ENCODE peak calls at places on chromosomes 4 and X, in six cellular contexts. One of them, this sample, is unnamed.

GRCh38 chr4:78779280-78779679 is 3.1 kb downstream of the BMP2K start:
- DNase-seq in SK-N-SH: no peak
- DNase-seq in HCT116: no peak
- DNase-seq in GM23338: no peak
- DNase-seq in neural progenitor cell: no peak
- DNase-seq in GM23248: peak
- DNase-seq in this sample: no peak

GRCh38 chrX:10685923-10686595 is 65.7 kb upstream of the MID1 start:
- DNase-seq in SK-N-SH: no peak
- DNase-seq in GM23338: no peak
- DNase-seq in GM23248: peak
- DNase-seq in HCT116: no peak
- DNase-seq in neural progenitor cell: no peak
- DNase-seq in this sample: no peak

GRCh38 chrX:36721990-36722389 is 286.2 kb upstream of the FAM47C start:
- DNase-seq in HCT116: no peak
- DNase-seq in GM23338: no peak
- DNase-seq in SK-N-SH: no peak
- DNase-seq in neural progenitor cell: no peak
- DNase-seq in GM23248: no peak
- DNase-seq in this sample: no peak

GRCh38 chrX:72306851-72307645 is 1.3 kb upstream of the CITED1 start:
- DNase-seq in GM23248: peak
- DNase-seq in HCT116: peak
- DNase-seq in neural progenitor cell: peak
- DNase-seq in GM23338: peak
- DNase-seq in SK-N-SH: peak
- DNase-seq in this sample: peak

GRCh38 chr4:172515266-172515879 is 653.2 kb upstream of the GALNT7 start:
- DNase-seq in SK-N-SH: no peak
- DNase-seq in neural progenitor cell: peak
- DNase-seq in HCT116: no peak
- DNase-seq in GM23248: no peak
- DNase-seq in GM23338: peak
- DNase-seq in this sample: peak

GRCh38 chr4:53055274-53055673 is 193.2 kb downstream of the RASL11B start:
- DNase-seq in GM23248: peak
- DNase-seq in SK-N-SH: peak
- DNase-seq in HCT116: no peak
- DNase-seq in GM23338: no peak
- DNase-seq in neural progenitor cell: no peak
- DNase-seq in this sample: peak

GRCh38 chrX:113804293-113804692 is 779.6 kb upstream of the HTR2C start:
- DNase-seq in neural progenitor cell: no peak
- DNase-seq in GM23248: no peak
- DNase-seq in GM23338: peak
- DNase-seq in HCT116: no peak
- DNase-seq in SK-N-SH: no peak
- DNase-seq in this sample: no peak

GRCh38 chrX:69959712-69960111 is 90.0 kb downstream of the AWAT2 start:
- DNase-seq in GM23248: no peak
- DNase-seq in GM23338: peak
- DNase-seq in neural progenitor cell: no peak
- DNase-seq in SK-N-SH: no peak
- DNase-seq in HCT116: no peak
- DNase-seq in this sample: no peak

GRCh38 chrX:96052078-96052477 is 632.6 kb upstream of the DIAPH2 start:
- DNase-seq in SK-N-SH: no peak
- DNase-seq in GM23248: no peak
- DNase-seq in HCT116: no peak
- DNase-seq in GM23338: no peak
- DNase-seq in neural progenitor cell: no peak
- DNase-seq in this sample: no peak

GRCh38 chrX:133335027-133335426 is 80.3 kb downstream of the GPC4 start:
- DNase-seq in HCT116: no peak
- DNase-seq in GM23248: peak
- DNase-seq in neural progenitor cell: peak
- DNase-seq in GM23338: peak
- DNase-seq in SK-N-SH: peak
- DNase-seq in this sample: peak

GRCh38 chr4:26772096-26772495 is 88.5 kb upstream of the STIM2 start:
- DNase-seq in HCT116: no peak
- DNase-seq in neural progenitor cell: no peak
- DNase-seq in GM23338: no peak
- DNase-seq in GM23248: no peak
- DNase-seq in SK-N-SH: no peak
- DNase-seq in this sample: no peak

GRCh38 chr4:169252339-169253086 is 18.2 kb downstream of the SH3RF1 start:
- DNase-seq in neural progenitor cell: no peak
- DNase-seq in GM23338: no peak
- DNase-seq in SK-N-SH: no peak
- DNase-seq in HCT116: no peak
- DNase-seq in GM23248: no peak
- DNase-seq in this sample: no peak

GRCh38 chr4:112002301-112002700 is 143.0 kb upstream of the FAM241A start:
- DNase-seq in SK-N-SH: no peak
- DNase-seq in GM23248: peak
- DNase-seq in GM23338: no peak
- DNase-seq in neural progenitor cell: peak
- DNase-seq in HCT116: no peak
- DNase-seq in this sample: no peak

GRCh38 chr4:118989098-118990080 is 100.7 kb downstream of the SYNPO2 start:
- DNase-seq in HCT116: no peak
- DNase-seq in GM23338: no peak
- DNase-seq in SK-N-SH: no peak
- DNase-seq in GM23248: peak
- DNase-seq in neural progenitor cell: no peak
- DNase-seq in this sample: no peak

GRCh38 chrX:49162620-49163019 is at the start of gene MAGIX:
- DNase-seq in SK-N-SH: no peak
- DNase-seq in GM23248: no peak
- DNase-seq in GM23338: peak
- DNase-seq in neural progenitor cell: no peak
- DNase-seq in HCT116: no peak
- DNase-seq in this sample: no peak
- TF ChIP-seq EZH2phosphoT487 in SK-N-SH: no peak
- TF ChIP-seq EZH2phosphoT487 in GM23248: no peak
- TF ChIP-seq EZH2phosphoT487 in GM23338: no peak
- TF ChIP-seq EZH2phosphoT487 in neural progenitor cell: no peak
- TF ChIP-seq EZH2phosphoT487 in HCT116: no peak
- TF ChIP-seq EZH2phosphoT487 in this sample: no peak

GRCh38 chrX:9466711-9467110 is 1.9 kb downstream of the TBL1X start:
- DNase-seq in SK-N-SH: no peak
- DNase-seq in neural progenitor cell: no peak
- DNase-seq in GM23338: no peak
- DNase-seq in GM23248: peak
- DNase-seq in HCT116: no peak
- DNase-seq in this sample: no peak
- H3K27ac ChIP-seq in SK-N-SH: no peak
- H3K27ac ChIP-seq in neural progenitor cell: no peak
- H3K27ac ChIP-seq in GM23338: no peak
- H3K27ac ChIP-seq in GM23248: no peak
- H3K27ac ChIP-seq in HCT116: no peak
- H3K27ac ChIP-seq in this sample: no peak

DNA sequence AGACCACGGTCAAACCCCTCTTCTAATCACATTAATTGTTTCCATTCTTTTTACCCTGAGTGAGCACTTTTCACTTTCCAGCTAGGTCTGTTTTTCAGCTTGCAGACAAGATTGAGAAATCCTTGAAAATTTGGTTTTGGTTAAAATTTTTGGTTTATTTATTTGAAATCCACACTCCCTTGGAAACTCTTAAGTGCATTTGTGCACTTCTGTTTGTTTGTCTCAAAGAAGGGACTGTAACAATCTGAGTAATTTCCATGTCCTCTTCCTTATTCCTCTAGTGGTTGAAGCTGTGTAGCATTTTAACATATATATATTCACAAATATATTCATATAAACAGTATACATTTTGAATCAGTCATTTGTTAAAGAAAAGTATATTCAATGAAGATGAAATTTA is 333.3 kb downstream of the ANK2 start:
- DNase-seq in HCT116: no peak
- DNase-seq in SK-N-SH: no peak
- DNase-seq in neural progenitor cell: no peak
- DNase-seq in GM23248: peak
- DNase-seq in GM23338: no peak
- DNase-seq in this sample: no peak
- TF ChIP-seq EZH2phosphoT487 in HCT116: no peak
- TF ChIP-seq EZH2phosphoT487 in SK-N-SH: no peak
- TF ChIP-seq EZH2phosphoT487 in neural progenitor cell: no peak
- TF ChIP-seq EZH2phosphoT487 in GM23248: no peak
- TF ChIP-seq EZH2phosphoT487 in GM23338: no peak
- TF ChIP-seq EZH2phosphoT487 in this sample: no peak

GRCh38 chr4:122827258-122827887 is 742 bp downstream of the FGF2 start:
- DNase-seq in GM23248: peak
- DNase-seq in HCT116: no peak
- DNase-seq in SK-N-SH: peak
- DNase-seq in neural progenitor cell: peak
- DNase-seq in GM23338: peak
- DNase-seq in this sample: peak

GRCh38 chr4:122832732-122833131 is 6.1 kb downstream of the FGF2 start:
- DNase-seq in HCT116: no peak
- DNase-seq in GM23338: no peak
- DNase-seq in SK-N-SH: no peak
- DNase-seq in neural progenitor cell: no peak
- DNase-seq in GM23248: peak
- DNase-seq in this sample: no peak

GRCh38 chr4:122827899-122828601 is 1.4 kb downstream of the FGF2 start:
- DNase-seq in GM23248: peak
- DNase-seq in GM23338: peak
- DNase-seq in SK-N-SH: peak
- DNase-seq in neural progenitor cell: peak
- DNase-seq in HCT116: no peak
- DNase-seq in this sample: peak

GRCh38 chr4:122831515-122832196 is 5.0 kb downstream of the FGF2 start:
- DNase-seq in GM23248: peak
- DNase-seq in HCT116: no peak
- DNase-seq in neural progenitor cell: no peak
- DNase-seq in SK-N-SH: no peak
- DNase-seq in GM23338: no peak
- DNase-seq in this sample: no peak

DNA sequence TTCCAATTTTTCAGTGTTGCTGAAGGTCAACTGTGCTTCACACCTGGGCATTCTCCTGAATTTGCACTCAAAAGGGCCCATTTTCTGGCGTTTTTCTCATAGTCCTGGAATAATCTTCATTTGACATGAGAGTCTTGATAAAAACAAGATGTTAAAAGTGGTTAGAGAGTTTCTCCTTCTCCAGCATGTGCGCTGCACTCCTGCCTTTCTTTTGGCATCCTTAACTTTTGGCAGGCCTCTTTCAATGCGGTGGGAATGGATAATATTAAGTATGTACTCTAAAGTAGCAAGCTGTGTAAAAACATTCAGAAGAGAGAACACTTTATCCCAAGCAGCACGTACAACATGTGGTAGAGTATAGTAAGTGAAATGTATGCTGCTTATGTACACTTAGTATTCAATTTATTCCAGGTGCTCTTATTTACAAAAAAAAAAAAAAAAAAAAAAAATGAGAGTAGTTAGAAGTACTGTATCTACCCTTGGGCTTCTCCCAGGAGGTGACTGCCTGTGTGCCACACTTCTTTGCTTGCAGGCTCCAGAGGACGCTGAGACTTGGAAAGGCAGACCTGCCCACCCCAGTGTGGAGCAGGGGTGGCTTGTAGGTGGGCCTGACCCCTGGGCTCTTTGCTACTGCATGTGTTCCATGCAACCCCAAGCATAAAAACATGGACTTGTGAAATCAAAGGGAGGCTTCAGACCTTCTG is 3.9 kb downstream of the FGF2 start:
- DNase-seq in HCT116: no peak
- DNase-seq in SK-N-SH: no peak
- DNase-seq in GM23338: no peak
- DNase-seq in neural progenitor cell: no peak
- DNase-seq in GM23248: peak
- DNase-seq in this sample: peak
- H3K27ac ChIP-seq in HCT116: no peak
- H3K27ac ChIP-seq in SK-N-SH: peak
- H3K27ac ChIP-seq in GM23338: peak
- H3K27ac ChIP-seq in neural progenitor cell: no peak
- H3K27ac ChIP-seq in GM23248: peak
- H3K27ac ChIP-seq in this sample: peak

DNA sequence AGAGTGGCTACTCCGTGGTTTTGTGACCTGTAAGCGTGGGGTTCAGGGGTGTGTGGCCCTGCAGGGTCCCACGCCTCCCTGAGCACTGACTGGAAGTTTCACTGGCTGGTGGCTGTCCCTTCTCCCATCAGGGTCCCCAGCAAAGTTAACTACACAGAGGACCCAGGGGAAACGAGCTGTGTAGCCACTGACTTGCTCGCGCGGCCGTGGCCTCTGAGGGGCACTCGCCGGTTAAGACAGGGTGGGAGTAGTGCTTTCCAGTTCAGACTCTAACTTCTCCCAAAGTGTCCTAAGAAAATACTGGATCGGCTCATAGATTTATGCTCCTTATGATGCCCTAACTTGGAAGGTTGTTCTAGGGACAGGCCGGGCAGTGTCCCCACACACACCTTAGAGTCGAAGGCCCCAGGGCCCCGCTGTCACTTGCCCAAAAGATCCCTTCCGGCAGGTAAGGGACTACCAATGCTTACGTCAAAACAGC is 28.2 kb downstream of the NELFA start:
- DNase-seq in GM23338: no peak
- DNase-seq in HCT116: no peak
- DNase-seq in SK-N-SH: no peak
- DNase-seq in GM23248: no peak
- DNase-seq in neural progenitor cell: no peak
- DNase-seq in this sample: no peak
- TF ChIP-seq EZH2phosphoT487 in GM23338: no peak
- TF ChIP-seq EZH2phosphoT487 in HCT116: no peak
- TF ChIP-seq EZH2phosphoT487 in SK-N-SH: no peak
- TF ChIP-seq EZH2phosphoT487 in GM23248: no peak
- TF ChIP-seq EZH2phosphoT487 in neural progenitor cell: no peak
- TF ChIP-seq EZH2phosphoT487 in this sample: no peak

This sample was measured in hepatocyte.